ENCODE peak calls at places on chromosomes 12 and 14, in five cellular contexts. B is mesenteric fat pad, U is GM18507, T is NCI-H1694 treated with DMSO at 0.1 percent for 48 hours, X is dorsolateral prefrontal cortex. L is an unnamed sample.

GRCh38 chr14:87966816-87967215 is 26.2 kb downstream of the GALC start:
- DNase-seq in B (no peak), T (no peak), X (no peak), U (no peak), L (no peak)

GRCh38 chr12:122106891-122107660 is 28.5 kb downstream of the MLXIP start:
- DNase-seq in T (no peak), X (no peak), B (peak; percentile 72), U (no peak), L (peak; percentile 57)

GRCh38 chr12:75207338-75208083 is 2.1 kb downstream of the KCNC2 start:
- DNase-seq in B (no peak), U (no peak), X (no peak), T (no peak), L (no peak)

GRCh38 chr12:70920251-70920851 is at the start of gene PTPRR:
- DNase-seq in B (no peak), X (peak; percentile 84), T (no peak), U (no peak), L (peak; percentile 72)

GRCh38 chr12:23133471-23133870 is 508.5 kb downstream of the ETNK1 start:
- DNase-seq in T (no peak), U (no peak), B (no peak), X (no peak), L (no peak)

GRCh38 chr12:7130791-7131501 is 775 bp downstream of the CLSTN3 start:
- DNase-seq in B (no peak), T (peak; percentile 23), U (no peak), X (peak; percentile 83), L (no peak)

GRCh38 chr14:35789651-35790050 is 19.4 kb downstream of the RALGAPA1 start:
- DNase-seq in X (no peak), U (no peak), B (no peak), T (no peak), L (no peak)

GRCh38 chr12:66584673-66585072 is 94.2 kb downstream of the GRIP1 start:
- DNase-seq in T (no peak), U (no peak), B (no peak), X (no peak), L (no peak)

GRCh38 chr12:132489078-132489601 is 811 bp upstream of the FBRSL1 start:
- DNase-seq in X (no peak), T (no peak), U (no peak), B (no peak), L (no peak)

GRCh38 chr12:62466596-62467411 is at the start of gene MON2:
- DNase-seq in U (peak; percentile 92), T (peak; percentile 49), X (peak; percentile 89), B (peak; percentile 96), L (peak; percentile 81)

GRCh38 chr12:4643747-4644146 is 5.1 kb downstream of the AKAP3 start:
- DNase-seq in T (no peak), X (no peak), B (no peak), U (no peak), L (no peak)

GRCh38 chr12:16034136-16034817 is 123.1 kb downstream of the DERA start:
- DNase-seq in T (no peak), U (no peak), X (no peak), B (no peak), L (no peak)

GRCh38 chr14:100065161-100065871 is at the start of gene EVL:
- DNase-seq in B (no peak), T (no peak), X (no peak), U (no peak), L (no peak)

GRCh38 chr14:56333361-56334279 is 215.4 kb downstream of the PELI2 start:
- DNase-seq in X (no peak), B (no peak), T (peak; percentile 46), U (no peak), L (no peak)

GRCh38 chr12:2876431-2877046 is 435 bp downstream of the FOXM1 start:
- DNase-seq in B (no peak), X (no peak), U (no peak), T (peak; percentile 23), L (no peak)

GRCh38 chr14:54920052-54920451 is 17.4 kb upstream of the GCH1 start:
- DNase-seq in B (no peak), T (no peak), U (no peak), X (no peak), L (no peak)

GRCh38 chr14:52551696-52552062 is 626 bp downstream of the TXNDC16 start:
- DNase-seq in T (peak; percentile 67), U (no peak), X (no peak), B (no peak), L (peak; percentile 10)

GRCh38 chr14:94773017-94773681 is 3.2 kb upstream of the GSC start:
- DNase-seq in X (no peak), B (peak; percentile 5), T (no peak), U (no peak), L (no peak)

GRCh38 chr12:123990512-123990911 is 17.5 kb downstream of the ZNF664 start:
- DNase-seq in B (no peak), X (no peak), T (no peak), U (no peak), L (no peak)

GRCh38 chr14:96280104-96280503 is 24.1 kb downstream of the BDKRB1 start:
- DNase-seq in T (no peak), U (no peak), X (no peak), B (no peak), L (no peak)

GRCh38 chr14:93734086-93734822 is 54.0 kb downstream of the PRIMA1 start:
- DNase-seq in B (no peak), T (no peak), U (no peak), X (no peak), L (no peak)

GRCh38 chr12:91778938-91779400 is 366.7 kb downstream of the BTG1 start:
- DNase-seq in X (no peak), B (no peak), T (no peak), U (peak; percentile 15), L (no peak)

GRCh38 chr14:73239463-73240241 is 2.3 kb downstream of the PAPLN start:
- DNase-seq in U (no peak), X (no peak), B (no peak), T (no peak), L (no peak)

GRCh38 chr14:84225243-84225642 is 1304.7 kb upstream of the FLRT2 start:
- DNase-seq in X (no peak), T (no peak), U (no peak), B (no peak), L (no peak)